ENCODE peak calls at places on chromosome 1, in six cellular contexts. One of them, this sample, is unnamed.

GRCh38 chr1:242524571-242525359 is at the start of gene PLD5:
- DNase-seq in stimulated activated CD8-positive, alpha-beta memory T cell treated with anti-CD3 and anti-CD28 coated beads, Interleukin-4, amount 100 ng/mL, for 1 hour: no peak
- DNase-seq in stimulated activated CD4-positive, alpha-beta T cell treated with anti-CD3 and anti-CD28 coated beads, Interleukin-4, amount 100 ng/mL, for 24 hours: no peak
- DNase-seq in activated T-helper 1 cell treated with anti-CD3 and anti-CD28 coated beads, Interleukin-2, amount 50 U/mL, for 16 hours: no peak
- DNase-seq in lower lobe of right lung: no peak
- DNase-seq in IMR-90: no peak
- DNase-seq in this sample: no peak

GRCh38 chr1:159943908-159944622 is 1.3 kb downstream of the IGSF9 start:
- DNase-seq in lower lobe of right lung: no peak
- DNase-seq in IMR-90: no peak
- DNase-seq in stimulated activated CD8-positive, alpha-beta memory T cell treated with anti-CD3 and anti-CD28 coated beads, Interleukin-4, amount 100 ng/mL, for 1 hour: no peak
- DNase-seq in activated T-helper 1 cell treated with anti-CD3 and anti-CD28 coated beads, Interleukin-2, amount 50 U/mL, for 16 hours: no peak
- DNase-seq in stimulated activated CD4-positive, alpha-beta T cell treated with anti-CD3 and anti-CD28 coated beads, Interleukin-4, amount 100 ng/mL, for 24 hours: no peak
- DNase-seq in this sample: no peak

GRCh38 chr1:82597620-82598019 is 796.9 kb downstream of the ADGRL2 start:
- DNase-seq in lower lobe of right lung: no peak
- DNase-seq in activated T-helper 1 cell treated with anti-CD3 and anti-CD28 coated beads, Interleukin-2, amount 50 U/mL, for 16 hours: no peak
- DNase-seq in IMR-90: no peak
- DNase-seq in stimulated activated CD8-positive, alpha-beta memory T cell treated with anti-CD3 and anti-CD28 coated beads, Interleukin-4, amount 100 ng/mL, for 1 hour: no peak
- DNase-seq in stimulated activated CD4-positive, alpha-beta T cell treated with anti-CD3 and anti-CD28 coated beads, Interleukin-4, amount 100 ng/mL, for 24 hours: no peak
- DNase-seq in this sample: no peak

GRCh38 chr1:10704383-10704882 is 92.0 kb downstream of the CASZ1 start:
- DNase-seq in IMR-90: no peak
- DNase-seq in stimulated activated CD4-positive, alpha-beta T cell treated with anti-CD3 and anti-CD28 coated beads, Interleukin-4, amount 100 ng/mL, for 24 hours: no peak
- DNase-seq in lower lobe of right lung: no peak
- DNase-seq in stimulated activated CD8-positive, alpha-beta memory T cell treated with anti-CD3 and anti-CD28 coated beads, Interleukin-4, amount 100 ng/mL, for 1 hour: no peak
- DNase-seq in activated T-helper 1 cell treated with anti-CD3 and anti-CD28 coated beads, Interleukin-2, amount 50 U/mL, for 16 hours: no peak
- DNase-seq in this sample: no peak

GRCh38 chr1:204685236-204686006 is at the start of gene LRRN2:
- DNase-seq in stimulated activated CD4-positive, alpha-beta T cell treated with anti-CD3 and anti-CD28 coated beads, Interleukin-4, amount 100 ng/mL, for 24 hours: no peak
- DNase-seq in IMR-90: no peak
- DNase-seq in stimulated activated CD8-positive, alpha-beta memory T cell treated with anti-CD3 and anti-CD28 coated beads, Interleukin-4, amount 100 ng/mL, for 1 hour: no peak
- DNase-seq in lower lobe of right lung: no peak
- DNase-seq in activated T-helper 1 cell treated with anti-CD3 and anti-CD28 coated beads, Interleukin-2, amount 50 U/mL, for 16 hours: no peak
- DNase-seq in this sample: no peak

GRCh38 chr1:3483801-3484444 is 29.5 kb downstream of the ARHGEF16 start:
- DNase-seq in stimulated activated CD4-positive, alpha-beta T cell treated with anti-CD3 and anti-CD28 coated beads, Interleukin-4, amount 100 ng/mL, for 24 hours: peak
- DNase-seq in IMR-90: no peak
- DNase-seq in stimulated activated CD8-positive, alpha-beta memory T cell treated with anti-CD3 and anti-CD28 coated beads, Interleukin-4, amount 100 ng/mL, for 1 hour: no peak
- DNase-seq in lower lobe of right lung: no peak
- DNase-seq in activated T-helper 1 cell treated with anti-CD3 and anti-CD28 coated beads, Interleukin-2, amount 50 U/mL, for 16 hours: peak
- DNase-seq in this sample: no peak

GRCh38 chr1:41369531-41369930 is 8.3 kb downstream of the FOXO6 start:
- DNase-seq in IMR-90: no peak
- DNase-seq in lower lobe of right lung: no peak
- DNase-seq in activated T-helper 1 cell treated with anti-CD3 and anti-CD28 coated beads, Interleukin-2, amount 50 U/mL, for 16 hours: no peak
- DNase-seq in stimulated activated CD4-positive, alpha-beta T cell treated with anti-CD3 and anti-CD28 coated beads, Interleukin-4, amount 100 ng/mL, for 24 hours: no peak
- DNase-seq in stimulated activated CD8-positive, alpha-beta memory T cell treated with anti-CD3 and anti-CD28 coated beads, Interleukin-4, amount 100 ng/mL, for 1 hour: no peak
- DNase-seq in this sample: no peak

GRCh38 chr1:51840743-51841461 is 37.6 kb downstream of the NRDC start:
- DNase-seq in IMR-90: no peak
- DNase-seq in activated T-helper 1 cell treated with anti-CD3 and anti-CD28 coated beads, Interleukin-2, amount 50 U/mL, for 16 hours: no peak
- DNase-seq in stimulated activated CD8-positive, alpha-beta memory T cell treated with anti-CD3 and anti-CD28 coated beads, Interleukin-4, amount 100 ng/mL, for 1 hour: no peak
- DNase-seq in stimulated activated CD4-positive, alpha-beta T cell treated with anti-CD3 and anti-CD28 coated beads, Interleukin-4, amount 100 ng/mL, for 24 hours: no peak
- DNase-seq in lower lobe of right lung: no peak
- DNase-seq in this sample: no peak

GRCh38 chr1:181135462-181135781 is 46.9 kb downstream of the IER5 start:
- DNase-seq in activated T-helper 1 cell treated with anti-CD3 and anti-CD28 coated beads, Interleukin-2, amount 50 U/mL, for 16 hours: no peak
- DNase-seq in IMR-90: no peak
- DNase-seq in lower lobe of right lung: no peak
- DNase-seq in stimulated activated CD8-positive, alpha-beta memory T cell treated with anti-CD3 and anti-CD28 coated beads, Interleukin-4, amount 100 ng/mL, for 1 hour: no peak
- DNase-seq in stimulated activated CD4-positive, alpha-beta T cell treated with anti-CD3 and anti-CD28 coated beads, Interleukin-4, amount 100 ng/mL, for 24 hours: peak
- DNase-seq in this sample: no peak

GRCh38 chr1:205059660-205060059 is 16.6 kb downstream of the CNTN2 start:
- DNase-seq in stimulated activated CD4-positive, alpha-beta T cell treated with anti-CD3 and anti-CD28 coated beads, Interleukin-4, amount 100 ng/mL, for 24 hours: no peak
- DNase-seq in lower lobe of right lung: no peak
- DNase-seq in IMR-90: no peak
- DNase-seq in activated T-helper 1 cell treated with anti-CD3 and anti-CD28 coated beads, Interleukin-2, amount 50 U/mL, for 16 hours: no peak
- DNase-seq in stimulated activated CD8-positive, alpha-beta memory T cell treated with anti-CD3 and anti-CD28 coated beads, Interleukin-4, amount 100 ng/mL, for 1 hour: no peak
- DNase-seq in this sample: no peak

GRCh38 chr1:5595531-5596170 is 396.6 kb downstream of the NPHP4 start:
- DNase-seq in stimulated activated CD4-positive, alpha-beta T cell treated with anti-CD3 and anti-CD28 coated beads, Interleukin-4, amount 100 ng/mL, for 24 hours: no peak
- DNase-seq in stimulated activated CD8-positive, alpha-beta memory T cell treated with anti-CD3 and anti-CD28 coated beads, Interleukin-4, amount 100 ng/mL, for 1 hour: no peak
- DNase-seq in IMR-90: no peak
- DNase-seq in lower lobe of right lung: no peak
- DNase-seq in activated T-helper 1 cell treated with anti-CD3 and anti-CD28 coated beads, Interleukin-2, amount 50 U/mL, for 16 hours: no peak
- DNase-seq in this sample: no peak

GRCh38 chr1:219798283-219799030 is 129.9 kb downstream of the SLC30A10 start:
- DNase-seq in IMR-90: peak
- DNase-seq in stimulated activated CD4-positive, alpha-beta T cell treated with anti-CD3 and anti-CD28 coated beads, Interleukin-4, amount 100 ng/mL, for 24 hours: no peak
- DNase-seq in stimulated activated CD8-positive, alpha-beta memory T cell treated with anti-CD3 and anti-CD28 coated beads, Interleukin-4, amount 100 ng/mL, for 1 hour: no peak
- DNase-seq in activated T-helper 1 cell treated with anti-CD3 and anti-CD28 coated beads, Interleukin-2, amount 50 U/mL, for 16 hours: no peak
- DNase-seq in lower lobe of right lung: no peak
- DNase-seq in this sample: no peak

GRCh38 chr1:182845894-182846293 is 6.7 kb downstream of the DHX9 start:
- DNase-seq in lower lobe of right lung: no peak
- DNase-seq in activated T-helper 1 cell treated with anti-CD3 and anti-CD28 coated beads, Interleukin-2, amount 50 U/mL, for 16 hours: no peak
- DNase-seq in IMR-90: no peak
- DNase-seq in stimulated activated CD4-positive, alpha-beta T cell treated with anti-CD3 and anti-CD28 coated beads, Interleukin-4, amount 100 ng/mL, for 24 hours: no peak
- DNase-seq in stimulated activated CD8-positive, alpha-beta memory T cell treated with anti-CD3 and anti-CD28 coated beads, Interleukin-4, amount 100 ng/mL, for 1 hour: no peak
- DNase-seq in this sample: no peak

This sample was measured in NCI-H2107.